ENCODE peak calls at places on chromosomes 3 and 15, in nine cellular contexts. D, N, F, V, Q, T, R, W and G are unnamed samples.

GRCh38 chr3:129481783-129482332 is 41.8 kb downstream of the IFT122 start:
- DNase-seq in D (peak), N (no peak), F (no peak), V (peak), Q (peak), T (peak), R (no peak), W (no peak), G (no peak)

GRCh38 chr3:38265604-38266307 is at the start of gene SLC22A13:
- DNase-seq in D (no peak), N (no peak), F (no peak), V (no peak), Q (no peak), T (no peak), R (no peak), W (no peak), G (no peak)

GRCh38 chr3:115194461-115194860 is 47.4 kb upstream of the ZBTB20 start:
- DNase-seq in D (no peak), N (no peak), F (no peak), V (no peak), Q (no peak), T (no peak), R (no peak), W (no peak), G (peak)

GRCh38 chr3:190307164-190307545 is 15.1 kb downstream of the CLDN1 start:
- DNase-seq in D (no peak), N (no peak), F (no peak), V (no peak), Q (no peak), T (no peak), R (no peak), W (no peak), G (no peak)

GRCh38 chr3:127822166-127822835 is at the start of gene MGLL:
- DNase-seq in D (no peak), N (no peak), F (no peak), V (peak), Q (peak), T (no peak), R (no peak), W (peak), G (no peak)

GRCh38 chr15:78061963-78062427 is 15.5 kb downstream of the TBC1D2B start:
- DNase-seq in D (peak), N (no peak), F (peak), V (peak), Q (no peak), T (peak), R (peak), W (no peak), G (no peak)

GRCh38 chr15:59649603-59650002 is 7.7 kb downstream of the GTF2A2 start:
- DNase-seq in D (no peak), N (no peak), F (no peak), V (no peak), Q (no peak), T (no peak), R (no peak), W (no peak), G (no peak)

GRCh38 chr15:73936588-73937312 is 10.5 kb downstream of the LOXL1 start:
- DNase-seq in D (no peak), N (no peak), F (no peak), V (no peak), Q (no peak), T (no peak), R (no peak), W (no peak), G (no peak)

GRCh38 chr3:126476166-126476975 is 680 bp upstream of the ZXDC start:
- DNase-seq in D (no peak), N (no peak), F (no peak), V (peak), Q (peak), T (peak), R (no peak), W (peak), G (no peak)

GRCh38 chr3:128080323-128080898 is 28.2 kb downstream of the SEC61A1 start:
- DNase-seq in D (no peak), N (no peak), F (no peak), V (peak), Q (peak), T (no peak), R (no peak), W (no peak), G (peak)

GRCh38 chr3:104886220-104886995 is 480.3 kb upstream of the ALCAM start:
- DNase-seq in D (no peak), N (no peak), F (no peak), V (peak), Q (no peak), T (no peak), R (no peak), W (no peak), G (no peak)

GRCh38 chr3:173893066-173893465 is 495.5 kb downstream of the NLGN1 start:
- DNase-seq in D (no peak), N (no peak), F (no peak), V (peak), Q (peak), T (no peak), R (no peak), W (no peak), G (peak)

GRCh38 chr15:71083349-71083748 is 31.9 kb upstream of the THSD4 start:
- DNase-seq in D (no peak), N (no peak), F (no peak), V (peak), Q (no peak), T (no peak), R (no peak), W (no peak), G (no peak)

GRCh38 chr3:32392530-32393302 is 1.1 kb downstream of the CMTM7 start:
- DNase-seq in D (no peak), N (no peak), F (no peak), V (peak), Q (peak), T (no peak), R (no peak), W (no peak), G (no peak)

GRCh38 chr15:35246376-35246965 is 161.4 kb upstream of the NANOGP8 start:
- DNase-seq in D (no peak), N (no peak), F (no peak), V (no peak), Q (no peak), T (no peak), R (no peak), W (no peak), G (no peak)

GRCh38 chr3:106913111-106913698 is 464.0 kb upstream of the CCDC54 start:
- DNase-seq in D (no peak), N (no peak), F (no peak), V (no peak), Q (peak), T (no peak), R (no peak), W (no peak), G (peak)